ENCODE peak calls at places on chromosomes 6 and 20, in five cellular contexts. M, O, X, Q and E are unnamed samples.

GRCh38 chr6:157533397-157533814 is 152.4 kb downstream of the ZDHHC14 start:
- DNase-seq in Q (no peak), O (no peak), M (no peak), X (no peak), E (no peak)

GRCh38 chr6:18362058-18362561 is 25.0 kb upstream of the RNF144B start:
- DNase-seq in O (no peak), X (no peak), Q (no peak), M (peak), E (peak)

GRCh38 chr20:47396762-47397476 is 40.4 kb upstream of the ZMYND8 start:
- DNase-seq in Q (peak), X (no peak), M (no peak), O (no peak), E (peak)

GRCh38 chr6:170178561-170179477 is 112.1 kb downstream of the DLL1 start:
- DNase-seq in M (peak), Q (peak), X (peak), O (no peak), E (peak)

GRCh38 chr6:116462516-116462915 is 1.3 kb downstream of the CALHM6 start:
- DNase-seq in M (no peak), X (no peak), Q (no peak), O (no peak), E (no peak)

GRCh38 chr6:28729501-28730402 is 194.0 kb downstream of the TRIM27 start:
- DNase-seq in M (no peak), O (no peak), X (no peak), Q (no peak), E (peak)

GRCh38 chr6:142321451-142321850 is 19.6 kb downstream of the ADGRG6 start:
- DNase-seq in O (no peak), M (no peak), X (no peak), Q (no peak), E (no peak)

GRCh38 chr20:8693709-8694108 is 375.2 kb upstream of the PLCB4 start:
- DNase-seq in Q (no peak), X (no peak), M (peak), O (no peak), E (peak)

GRCh38 chr6:131381052-131381451 is 192.0 kb upstream of the ARG1 start:
- DNase-seq in O (no peak), X (no peak), Q (no peak), M (no peak), E (no peak)

GRCh38 chr6:34491091-34491430 is 25.2 kb downstream of the PACSIN1 start:
- DNase-seq in O (no peak), Q (peak), M (peak), X (no peak), E (peak)

GRCh38 chr6:2222275-2222842 is 23.0 kb downstream of the GMDS start:
- DNase-seq in M (no peak), O (no peak), Q (peak), X (no peak), E (no peak)

GRCh38 chr20:51643390-51643789 is 100.9 kb upstream of the NFATC2 start:
- DNase-seq in Q (no peak), M (no peak), X (no peak), O (no peak), E (no peak)

GRCh38 chr20:40481337-40481736 is 207.7 kb downstream of the MAFB start:
- DNase-seq in Q (no peak), M (no peak), X (no peak), O (no peak), E (no peak)